ENCODE peak calls at places on chromosomes 16 and 17, in six cellular contexts. C, S, J, L, P and H are unnamed samples.
A peak's percentile ranks its signal among the peaks of the same experiment; 100 is the strongest.

GRCh38 chr16:72987480-72987901 is 60.4 kb downstream of the ZFHX3 start:
- DNase-seq in J (no peak), C (no peak), P (no peak), L (no peak), S (no peak), H (no peak)

GRCh38 chr17:49861150-49861884 is 13.4 kb upstream of the TAC4 start:
- DNase-seq in S (no peak), P (no peak), C (no peak), J (peak; percentile 68), L (peak; percentile 46), H (no peak)

GRCh38 chr17:42122371-42123303 is at the start of gene HSPB9:
- DNase-seq in P (no peak), S (peak; percentile 87), J (peak; percentile 95), C (no peak), L (no peak), H (no peak)

GRCh38 chr17:50783193-50783660 is 15.9 kb upstream of the ANKRD40CL start:
- DNase-seq in S (peak; percentile 91), P (peak; percentile 19), L (peak; percentile 89), C (peak; percentile 85), J (peak; percentile 91), H (peak; percentile 39)

GRCh38 chr17:65457635-65458257 is 103.7 kb downstream of the AXIN2 start:
- DNase-seq in C (no peak), P (no peak), S (peak; percentile 34), J (no peak), L (no peak), H (no peak)

GRCh38 chr17:46884552-46884951 is 33.2 kb downstream of the WNT9B start:
- DNase-seq in J (no peak), L (no peak), S (no peak), C (no peak), P (no peak), H (no peak)

GRCh38 chr17:2042355-2042929 is 620 bp downstream of the OVCA2 start:
- DNase-seq in C (no peak), L (peak; percentile 45), S (no peak), P (no peak), J (peak; percentile 46), H (no peak)

GRCh38 chr16:49821156-49821555 is 34.8 kb downstream of the ZNF423 start:
- DNase-seq in P (no peak), J (no peak), C (no peak), L (no peak), S (no peak), H (no peak)

GRCh38 chr17:4796550-4796915 is 569 bp downstream of the PSMB6 start:
- DNase-seq in S (no peak), J (peak; percentile 78), C (no peak), P (no peak), L (peak; percentile 40), H (no peak)

GRCh38 chr16:66167564-66168291 is 198.8 kb upstream of the CDH5 start:
- DNase-seq in J (peak; percentile 48), L (no peak), C (no peak), P (no peak), S (no peak), H (no peak)

GRCh38 chr17:30344283-30345088 is 10.6 kb upstream of the TMIGD1 start:
- DNase-seq in J (no peak), C (no peak), S (peak; percentile 82), P (peak; percentile 82), L (no peak), H (no peak)

GRCh38 chr16:24174977-24175376 is 81.2 kb upstream of the CACNG3 start:
- DNase-seq in C (no peak), J (no peak), L (no peak), P (no peak), S (no peak), H (no peak)

GRCh38 chr17:4043862-4044261 is 79.6 kb upstream of the ATP2A3 start:
- DNase-seq in P (no peak), L (peak; percentile 82), S (no peak), C (no peak), J (no peak), H (no peak)

GRCh38 chr17:21289902-21290571 is 5.5 kb downstream of the MAP2K3 start:
- DNase-seq in L (no peak), J (no peak), S (no peak), P (no peak), C (no peak), H (no peak)
- TF ChIP-seq CTCF in L (no peak), J (peak; percentile 37), S (no peak), P (peak; percentile 29), C (no peak), H (no peak)

DNA sequence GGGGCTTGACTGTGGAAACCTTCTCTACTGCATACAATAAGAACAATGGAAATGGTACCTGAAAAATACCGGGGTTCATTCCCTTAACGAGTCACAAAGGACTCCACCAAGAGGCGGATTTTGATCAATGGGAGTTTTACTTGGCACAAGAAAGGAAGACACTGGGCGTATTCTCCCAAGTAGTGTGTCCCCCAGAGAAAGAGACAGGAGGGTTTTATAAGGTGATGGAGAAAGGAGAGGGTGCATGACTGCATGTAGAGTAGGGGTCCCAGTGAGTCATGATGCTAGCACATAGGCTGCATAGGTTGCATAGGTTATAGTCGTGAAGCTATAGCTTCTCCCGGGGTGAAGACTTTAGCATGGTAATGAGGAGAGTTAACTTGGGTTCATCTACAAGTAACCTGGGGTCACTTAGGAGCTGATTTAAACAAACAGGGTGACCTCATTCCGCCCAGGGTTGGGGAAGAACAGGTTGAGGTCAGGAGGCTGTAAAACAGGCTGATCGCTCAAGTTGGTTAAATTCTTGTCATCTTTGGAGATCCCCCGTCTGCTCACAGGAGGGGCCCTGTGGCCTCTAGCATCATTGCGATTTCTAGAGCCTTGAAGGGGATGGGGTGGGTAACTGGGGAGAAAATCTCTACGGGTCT is 1.5 kb downstream of the MPV17L start:
- DNase-seq in S (no peak), C (no peak), L (no peak), P (no peak), J (no peak), H (no peak)
- H3K4me3 ChIP-seq in S (no peak overlapping the region), C (no peak overlapping the region), L (no peak overlapping the region), P (no peak overlapping the region), J (peak overlapping the region; percentile 69), H (no peak overlapping the region)

DNA sequence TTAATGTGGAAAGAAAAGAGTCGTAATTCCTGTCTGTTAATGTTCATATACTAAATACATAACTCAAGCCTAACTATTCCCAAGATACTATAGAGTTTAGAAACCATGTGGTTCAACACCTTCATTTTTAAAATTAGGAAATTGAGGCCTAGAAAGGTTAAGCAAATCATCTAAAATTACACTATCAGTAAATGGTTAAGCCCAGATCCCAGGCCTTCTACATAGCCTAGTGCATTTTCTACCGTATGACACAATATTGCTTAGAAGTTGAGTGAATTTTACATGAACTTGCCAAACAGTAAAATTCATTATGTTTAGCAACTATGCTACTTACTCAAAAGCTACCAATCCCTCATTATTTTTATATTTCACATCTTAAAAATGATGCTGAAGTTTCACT is 6.8 kb downstream of the NACA2 start:
- DNase-seq in P (no peak), C (no peak), S (no peak), L (no peak), J (no peak), H (no peak)
- TF ChIP-seq CTCF in P (no peak), C (no peak), S (no peak), L (no peak), J (no peak), H (no peak)

GRCh38 chr17:34504814-34505484 is 74.4 kb upstream of the TMEM132E start:
- DNase-seq in C (no peak), J (no peak), P (no peak), S (no peak), L (peak; percentile 19), H (no peak)
- H3K4me3 ChIP-seq in C (no peak overlapping the region), J (no peak overlapping the region), P (no peak overlapping the region), S (no peak overlapping the region), L (no peak overlapping the region), H (no peak overlapping the region)

GRCh38 chr17:28741358-28742349 is 2.2 kb upstream of the TRAF4 start:
- DNase-seq in P (no peak), S (peak; percentile 53), L (peak; percentile 79), J (no peak), C (no peak), H (no peak)

GRCh38 chr17:28744104-28744801 is 442 bp downstream of the TRAF4 start:
- DNase-seq in J (peak; percentile 86), P (no peak), S (peak; percentile 76), L (peak; percentile 81), C (peak; percentile 54), H (no peak)

GRCh38 chr17:28744802-28745051 is 916 bp downstream of the TRAF4 start:
- DNase-seq in L (no peak), C (no peak), P (no peak), J (no peak), S (no peak), H (no peak)

GRCh38 chr17:28745052-28745776 is 1.4 kb downstream of the TRAF4 start:
- DNase-seq in C (peak; percentile 41), L (peak; percentile 65), P (no peak), S (peak; percentile 67), J (peak; percentile 75), H (no peak)

DNA sequence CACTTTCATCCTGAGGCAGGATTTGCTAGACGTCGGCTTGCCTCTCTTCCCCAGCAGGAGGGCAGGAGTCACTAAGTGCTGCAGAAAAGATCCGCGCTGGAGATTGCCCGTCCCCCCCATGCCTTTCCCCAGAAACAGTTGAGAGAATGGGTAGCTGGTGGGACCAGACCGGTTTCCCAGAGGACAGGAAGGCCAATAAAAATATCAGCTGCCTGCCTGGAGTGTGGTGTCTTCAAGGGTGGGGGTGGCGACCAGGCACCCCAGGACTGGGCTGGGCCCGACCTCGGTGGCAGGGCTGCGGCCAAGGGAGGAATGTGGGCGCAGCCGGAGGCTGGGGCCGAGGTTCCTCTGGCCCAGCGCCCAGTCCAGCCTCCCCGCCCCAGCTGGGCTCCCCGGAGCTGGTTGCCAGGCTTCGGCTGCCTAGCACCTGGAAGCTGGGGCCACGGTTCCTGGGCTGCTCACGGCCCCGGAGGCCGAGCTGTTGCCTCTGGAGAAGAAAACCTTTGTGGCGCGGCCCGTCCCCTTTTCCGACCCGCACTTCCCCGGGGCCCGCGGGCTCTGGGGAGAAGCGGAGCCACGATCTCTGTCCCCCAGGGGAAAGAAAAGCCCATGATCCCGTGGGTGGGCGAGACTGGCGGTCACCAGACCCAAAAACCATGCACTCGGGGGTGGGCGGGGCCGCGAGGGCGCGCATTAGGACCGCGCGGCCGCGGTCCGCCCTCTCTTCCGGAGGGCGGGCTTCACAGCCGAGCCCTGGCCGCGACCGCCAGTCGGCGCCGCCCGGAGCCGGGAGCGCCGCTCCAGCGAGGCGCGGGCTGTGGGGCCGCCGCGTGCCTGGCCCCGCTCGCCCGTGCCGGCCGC is at the start of gene TRAF4:
- DNase-seq in J (peak; percentile 91), S (peak; percentile 85), C (peak; percentile 72), P (no peak), L (peak; percentile 92), H (no peak)
- TF ChIP-seq CTCF in J (peak; percentile 19), S (no peak), C (peak; percentile 17), P (no peak), L (no peak), H (no peak)

GRCh38 chr17:38354466-38354865 is 2.8 kb downstream of the SOCS7 start:
- DNase-seq in J (no peak), C (no peak), S (no peak), P (no peak), L (no peak), H (no peak)

GRCh38 chr17:38351412-38352222 is at the start of gene SOCS7:
- DNase-seq in J (peak; percentile 95), S (peak; percentile 95), C (peak; percentile 91), L (peak; percentile 93), P (no peak), H (peak; percentile 53)

GRCh38 chr17:38353668-38354067 is 2.0 kb downstream of the SOCS7 start:
- DNase-seq in S (no peak), J (no peak), C (no peak), L (no peak), P (no peak), H (no peak)

GRCh38 chr17:38353084-38353604 is 1.5 kb downstream of the SOCS7 start:
- DNase-seq in S (no peak), P (no peak), J (no peak), C (no peak), L (peak; percentile 16), H (no peak)

GRCh38 chr17:38352245-38353083 is 820 bp downstream of the SOCS7 start:
- DNase-seq in S (peak; percentile 38), P (no peak), L (peak; percentile 28), C (no peak), J (peak; percentile 69), H (no peak)
- H3K4me3 ChIP-seq in S (peak overlapping the region; percentile 91), P (peak overlapping the region; percentile 78), L (peak overlapping the region; percentile 78), C (peak overlapping the region; percentile 91), J (peak overlapping the region; percentile 89), H (peak overlapping the region; percentile 51)